ENCODE peak calls at places on chromosomes 7 and 10, in four cellular contexts. One of them, this sample, is unnamed.

GRCh38 chr7:43693687-43694398 is 35.5 kb downstream of the COA1 start:
- DNase-seq in HFF-Myc: peak
- DNase-seq in activated CD4-positive, alpha-beta T cell treated with anti-CD3 and anti-CD28 coated beads for 4 hours: no peak
- DNase-seq in activated naive CD8-positive, alpha-beta T cell treated with anti-CD3 and anti-CD28 coated beads, Interleukin-2, amount 50 U/mL, for 24 hours: no peak
- DNase-seq in this sample: no peak

GRCh38 chr7:139182363-139182762 is 48.7 kb upstream of the UBN2 start:
- DNase-seq in activated naive CD8-positive, alpha-beta T cell treated with anti-CD3 and anti-CD28 coated beads, Interleukin-2, amount 50 U/mL, for 24 hours: no peak
- DNase-seq in activated CD4-positive, alpha-beta T cell treated with anti-CD3 and anti-CD28 coated beads for 4 hours: no peak
- DNase-seq in HFF-Myc: no peak
- DNase-seq in this sample: no peak

GRCh38 chr7:153590136-153590535 is 462.1 kb upstream of the DPP6 start:
- DNase-seq in activated CD4-positive, alpha-beta T cell treated with anti-CD3 and anti-CD28 coated beads for 4 hours: no peak
- DNase-seq in activated naive CD8-positive, alpha-beta T cell treated with anti-CD3 and anti-CD28 coated beads, Interleukin-2, amount 50 U/mL, for 24 hours: no peak
- DNase-seq in HFF-Myc: no peak
- DNase-seq in this sample: no peak

GRCh38 chr10:23075672-23076071 is 19.7 kb upstream of the MSRB2 start:
- DNase-seq in activated CD4-positive, alpha-beta T cell treated with anti-CD3 and anti-CD28 coated beads for 4 hours: no peak
- DNase-seq in activated naive CD8-positive, alpha-beta T cell treated with anti-CD3 and anti-CD28 coated beads, Interleukin-2, amount 50 U/mL, for 24 hours: no peak
- DNase-seq in HFF-Myc: no peak
- DNase-seq in this sample: no peak

GRCh38 chr7:115749924-115750323 is 280.6 kb downstream of the TFEC start:
- DNase-seq in HFF-Myc: no peak
- DNase-seq in activated CD4-positive, alpha-beta T cell treated with anti-CD3 and anti-CD28 coated beads for 4 hours: no peak
- DNase-seq in activated naive CD8-positive, alpha-beta T cell treated with anti-CD3 and anti-CD28 coated beads, Interleukin-2, amount 50 U/mL, for 24 hours: no peak
- DNase-seq in this sample: no peak

GRCh38 chr10:29860159-29860558 is 199.2 kb downstream of the JCAD start:
- DNase-seq in activated CD4-positive, alpha-beta T cell treated with anti-CD3 and anti-CD28 coated beads for 4 hours: no peak
- DNase-seq in HFF-Myc: peak
- DNase-seq in activated naive CD8-positive, alpha-beta T cell treated with anti-CD3 and anti-CD28 coated beads, Interleukin-2, amount 50 U/mL, for 24 hours: no peak
- DNase-seq in this sample: no peak

GRCh38 chr7:110868458-110868857 is 222.5 kb upstream of the LRRN3 start:
- DNase-seq in activated naive CD8-positive, alpha-beta T cell treated with anti-CD3 and anti-CD28 coated beads, Interleukin-2, amount 50 U/mL, for 24 hours: no peak
- DNase-seq in activated CD4-positive, alpha-beta T cell treated with anti-CD3 and anti-CD28 coated beads for 4 hours: no peak
- DNase-seq in HFF-Myc: no peak
- DNase-seq in this sample: no peak

GRCh38 chr10:97851341-97852001 is 1.8 kb downstream of the GOLGA7B start:
- DNase-seq in activated CD4-positive, alpha-beta T cell treated with anti-CD3 and anti-CD28 coated beads for 4 hours: peak
- DNase-seq in activated naive CD8-positive, alpha-beta T cell treated with anti-CD3 and anti-CD28 coated beads, Interleukin-2, amount 50 U/mL, for 24 hours: no peak
- DNase-seq in HFF-Myc: no peak
- DNase-seq in this sample: peak

GRCh38 chr7:157043745-157044144 is 33.3 kb upstream of the MNX1 start:
- DNase-seq in HFF-Myc: no peak
- DNase-seq in activated CD4-positive, alpha-beta T cell treated with anti-CD3 and anti-CD28 coated beads for 4 hours: no peak
- DNase-seq in activated naive CD8-positive, alpha-beta T cell treated with anti-CD3 and anti-CD28 coated beads, Interleukin-2, amount 50 U/mL, for 24 hours: no peak
- DNase-seq in this sample: no peak

GRCh38 chr10:123573236-123574147 is 92.7 kb upstream of the GPR26 start:
- DNase-seq in HFF-Myc: no peak
- DNase-seq in activated CD4-positive, alpha-beta T cell treated with anti-CD3 and anti-CD28 coated beads for 4 hours: peak
- DNase-seq in activated naive CD8-positive, alpha-beta T cell treated with anti-CD3 and anti-CD28 coated beads, Interleukin-2, amount 50 U/mL, for 24 hours: peak
- DNase-seq in this sample: peak

GRCh38 chr7:135274495-135275268 is 41.0 kb downstream of the STRA8 start:
- DNase-seq in activated CD4-positive, alpha-beta T cell treated with anti-CD3 and anti-CD28 coated beads for 4 hours: peak
- DNase-seq in HFF-Myc: peak
- DNase-seq in activated naive CD8-positive, alpha-beta T cell treated with anti-CD3 and anti-CD28 coated beads, Interleukin-2, amount 50 U/mL, for 24 hours: peak
- DNase-seq in this sample: peak